ENCODE peak calls at places on chromosomes 7 and 10, in seven cellular contexts. E is transverse colon, U is tibial nerve, N is prostate gland, K is GM12878, D is HepG2, O is adrenal gland. I is an unnamed sample.

GRCh38 chr10:329361-330099 is 194.3 kb downstream of the ZMYND11 start:
- DNase-seq in E (peak), U (peak), N (peak), K (no peak), D (peak), O (peak), I (peak)

GRCh38 chr10:119320981-119321380 is 113.6 kb downstream of the GRK5 start:
- DNase-seq in E (no peak), U (no peak), N (no peak), K (no peak), D (no peak), O (no peak), I (no peak)

GRCh38 chr10:119427263-119427864 is 115.2 kb downstream of the RGS10 start:
- DNase-seq in E (no peak), U (no peak), N (no peak), K (no peak), D (no peak), O (no peak), I (no peak)

GRCh38 chr10:77284797-77285196 is 352.8 kb downstream of the KCNMA1 start:
- DNase-seq in E (no peak), U (no peak), N (no peak), K (no peak), D (no peak), O (no peak), I (no peak)

GRCh38 chr7:9013940-9014339 is 580.5 kb downstream of the NXPH1 start:
- DNase-seq in E (no peak), U (no peak), N (no peak), K (no peak), D (no peak), O (no peak), I (no peak)

GRCh38 chr10:112475565-112476233 is 28.7 kb downstream of the VTI1A start:
- DNase-seq in E (no peak), U (no peak), N (no peak), K (no peak), D (no peak), O (no peak), I (no peak)

GRCh38 chr7:20199015-20199737 is 18.0 kb downstream of the MACC1 start:
- DNase-seq in E (peak), U (peak), N (no peak), K (peak), D (no peak), O (peak), I (peak)

GRCh38 chr10:131972474-131973071 is 9.2 kb downstream of the BNIP3 start:
- DNase-seq in E (peak), U (peak), N (no peak), K (no peak), D (no peak), O (peak), I (no peak)

GRCh38 chr7:139777948-139778841 is at the start of gene HIPK2:
- DNase-seq in E (peak), U (peak), N (peak), K (no peak), D (peak), O (peak), I (peak)

GRCh38 chr10:61565819-61566560 is 96.7 kb upstream of the CABCOCO1 start:
- DNase-seq in E (no peak), U (no peak), N (no peak), K (no peak), D (no peak), O (no peak), I (no peak)

GRCh38 chr10:48572414-48572813 is 32.5 kb downstream of the ARHGAP22 start:
- DNase-seq in E (no peak), U (no peak), N (no peak), K (no peak), D (no peak), O (no peak), I (no peak)

GRCh38 chr7:101172005-101172853 is 6.9 kb upstream of the VGF start:
- DNase-seq in E (no peak), U (no peak), N (no peak), K (no peak), D (no peak), O (no peak), I (no peak)

GRCh38 chr7:133937786-133938185 is 189.4 kb upstream of the LRGUK start:
- DNase-seq in E (no peak), U (no peak), N (no peak), K (no peak), D (no peak), O (no peak), I (no peak)

GRCh38 chr7:151432658-151433521 is 7.1 kb downstream of the CRYGN start:
- DNase-seq in E (no peak), U (no peak), N (no peak), K (peak), D (no peak), O (no peak), I (no peak)

GRCh38 chr10:34378297-34378696 is 436.8 kb downstream of the PARD3 start:
- DNase-seq in E (no peak), U (no peak), N (no peak), K (no peak), D (no peak), O (no peak), I (no peak)

GRCh38 chr7:96833701-96834453 is 124.2 kb upstream of the SEM1 start:
- DNase-seq in E (no peak), U (no peak), N (no peak), K (no peak), D (peak), O (no peak), I (no peak)

GRCh38 chr7:84022009-84022408 is 172.6 kb downstream of the SEMA3A start:
- DNase-seq in E (no peak), U (no peak), N (no peak), K (no peak), D (no peak), O (no peak), I (no peak)

GRCh38 chr7:107924841-107925490 is 34.0 kb downstream of the DLD start:
- DNase-seq in E (no peak), U (no peak), N (no peak), K (peak), D (no peak), O (no peak), I (no peak)

GRCh38 chr10:121927361-121927840 is 430 bp downstream of the ATE1 start:
- DNase-seq in E (peak), U (no peak), N (peak), K (no peak), D (peak), O (peak), I (peak)

GRCh38 chr7:131183611-131184119 is 144.0 kb upstream of the MKLN1 start:
- DNase-seq in E (peak), U (no peak), N (no peak), K (no peak), D (no peak), O (no peak), I (no peak)

GRCh38 chr10:6065845-6066244 is 3.7 kb upstream of the IL2RA start:
- DNase-seq in E (no peak), U (no peak), N (no peak), K (no peak), D (no peak), O (no peak), I (peak)

GRCh38 chr10:99329891-99330674 is 927 bp downstream of the CNNM1 start:
- DNase-seq in E (no peak), U (no peak), N (no peak), K (no peak), D (no peak), O (no peak), I (peak)

GRCh38 chr10:102122450-102122849 is 2.3 kb upstream of the LDB1 start:
- DNase-seq in E (no peak), U (no peak), N (no peak), K (no peak), D (no peak), O (no peak), I (no peak)

GRCh38 chr10:102121739-102122372 is 1.7 kb upstream of the LDB1 start:
- DNase-seq in E (peak), U (no peak), N (no peak), K (no peak), D (no peak), O (no peak), I (no peak)

GRCh38 chr10:102120142-102120986 is at the start of gene LDB1:
- DNase-seq in E (peak), U (peak), N (peak), K (no peak), D (peak), O (peak), I (peak)

GRCh38 chr10:102119417-102120141 is 589 bp downstream of the LDB1 start:
- DNase-seq in E (peak), U (peak), N (peak), K (no peak), D (no peak), O (peak), I (peak)

DNA sequence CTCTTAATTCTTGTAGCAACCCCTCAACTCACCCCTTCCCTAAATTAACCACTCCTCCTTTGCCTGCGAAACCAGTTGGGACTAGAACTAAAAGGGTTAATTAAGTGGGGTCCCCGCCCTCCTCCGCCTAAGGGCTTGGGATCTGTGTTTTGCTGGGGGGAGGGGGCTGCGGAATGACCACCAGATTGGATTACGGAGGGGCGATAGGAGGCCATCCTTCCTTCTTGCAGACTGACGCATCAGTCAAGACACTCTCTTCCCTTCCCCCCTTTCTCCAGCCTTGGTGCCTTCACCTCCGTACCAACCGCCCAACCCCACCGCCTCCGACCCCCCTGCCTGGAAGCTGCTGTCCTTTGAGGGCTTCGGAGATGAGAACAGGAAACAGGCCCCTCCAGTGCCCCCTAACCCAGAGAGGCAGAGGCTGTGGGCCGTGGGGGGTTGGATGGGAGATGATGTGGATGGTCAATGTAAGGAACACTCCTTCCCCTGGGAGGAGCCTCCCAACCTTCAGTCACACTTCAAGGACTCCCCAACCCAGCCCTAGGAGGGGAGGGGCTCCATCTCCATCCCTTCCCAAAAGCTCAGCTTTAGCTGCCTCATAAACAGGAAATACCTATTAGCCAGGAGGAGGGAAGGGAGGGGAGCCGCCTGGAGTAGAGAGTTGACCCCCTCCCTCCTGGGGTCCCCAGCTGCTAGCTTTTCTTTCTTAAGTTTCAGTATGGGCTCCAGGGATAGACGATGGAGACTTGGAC is 995 bp upstream of the LDB1 start:
- DNase-seq in E (peak), U (peak), N (peak), K (no peak), D (no peak), O (peak), I (peak)
- TF ChIP-seq POLR2A in E (peak), U (peak), N (no peak), K (no peak), D (no peak), O (no peak), I (no peak)

GRCh38 chr7:47614450-47614849 is 32.5 kb upstream of the TNS3 start:
- DNase-seq in E (no peak), U (no peak), N (no peak), K (no peak), D (no peak), O (no peak), I (no peak)

GRCh38 chr7:47610506-47611044 is 28.7 kb upstream of the TNS3 start:
- DNase-seq in E (no peak), U (peak), N (no peak), K (no peak), D (peak), O (no peak), I (no peak)

GRCh38 chr7:47609803-47610452 is 28.0 kb upstream of the TNS3 start:
- DNase-seq in E (no peak), U (peak), N (no peak), K (no peak), D (no peak), O (no peak), I (no peak)

GRCh38 chr7:47606176-47606575 is 24.3 kb upstream of the TNS3 start:
- DNase-seq in E (no peak), U (no peak), N (no peak), K (no peak), D (no peak), O (no peak), I (no peak)

DNA sequence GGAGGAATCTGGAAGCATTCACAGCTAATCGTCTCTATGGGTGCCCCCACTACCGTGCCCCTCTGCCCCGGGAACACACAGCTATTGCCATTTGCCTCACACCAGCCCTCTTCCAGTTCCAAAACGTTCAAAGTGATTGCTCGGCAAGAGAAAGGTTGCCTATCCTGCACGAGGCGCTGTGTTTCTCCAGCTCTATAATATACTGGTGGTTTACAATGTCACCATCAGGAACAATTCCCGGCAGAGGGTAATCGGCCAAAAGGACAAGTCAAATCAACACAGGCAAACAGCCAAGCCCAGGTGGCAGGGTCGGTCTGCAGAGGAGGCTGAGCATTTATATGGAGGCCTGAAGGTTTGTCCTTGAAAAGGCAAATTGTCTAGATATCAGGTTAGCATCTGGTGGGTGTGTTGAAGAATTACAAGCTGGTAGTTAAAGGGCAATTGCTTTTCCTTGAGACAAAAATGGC is 29.2 kb upstream of the TNS3 start:
- DNase-seq in E (peak), U (no peak), N (no peak), K (no peak), D (peak), O (no peak), I (peak)
- H3K27ac ChIP-seq in E (peak), U (no peak), N (no peak), K (no peak), D (peak), O (peak), I (peak)

DNA sequence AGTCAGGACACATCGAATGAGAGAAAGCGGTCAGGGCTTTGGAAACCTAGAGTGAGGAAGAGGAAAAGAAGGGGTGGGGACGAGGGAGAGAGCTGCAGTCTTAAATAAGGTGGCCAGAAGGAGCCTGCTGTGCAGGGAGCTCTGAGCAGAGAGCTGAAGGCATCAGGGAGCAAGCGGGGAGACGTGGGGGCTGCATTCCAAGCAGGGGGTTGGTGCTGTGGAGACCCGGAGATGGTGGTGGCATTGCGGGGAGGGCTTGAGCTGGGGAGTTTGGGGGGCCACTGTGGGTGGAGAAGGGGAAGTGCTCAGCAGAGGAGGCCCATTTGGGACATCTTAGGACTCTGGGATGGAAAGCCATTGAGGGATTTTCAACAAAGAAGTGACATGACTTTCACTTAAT is 38.7 kb upstream of the ZNF32 start:
- DNase-seq in E (no peak), U (no peak), N (no peak), K (no peak), D (no peak), O (no peak), I (no peak)
- H3K4me3 ChIP-seq in E (no peak), U (no peak), N (no peak), K (no peak), D (no peak), O (no peak), I (no peak)

GRCh38 chr10:73244866-73245477 is 2.1 kb downstream of the DNAJC9 start:
- DNase-seq in E (no peak), U (no peak), N (no peak), K (no peak), D (no peak), O (no peak), I (no peak)
- TF ChIP-seq POLR2A in E (no peak), U (no peak), N (no peak), K (no peak), D (no peak), O (no peak), I (no peak)

DNA sequence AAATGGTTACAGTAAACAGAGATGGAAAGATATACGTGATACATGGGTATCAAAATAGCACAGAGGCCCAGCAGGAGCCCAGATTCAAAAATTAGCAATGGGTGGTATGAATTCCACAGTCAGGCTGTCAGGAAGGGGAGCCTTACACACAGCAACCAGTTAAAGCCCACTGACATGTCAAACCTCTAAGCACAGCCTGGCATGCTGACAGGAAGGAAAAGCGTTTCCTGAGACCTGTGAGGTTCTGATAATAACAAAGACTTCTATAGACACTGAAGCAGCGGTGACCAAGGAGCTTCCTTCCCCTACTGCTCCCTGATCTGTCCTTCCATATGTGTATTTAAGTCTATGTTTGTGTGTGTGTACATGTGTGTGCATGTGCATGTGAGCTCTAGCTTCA is 89.9 kb downstream of the PHYHIPL start:
- DNase-seq in E (no peak), U (no peak), N (no peak), K (no peak), D (no peak), O (no peak), I (no peak)
- H3K27ac ChIP-seq in E (no peak), U (no peak), N (no peak), K (no peak), D (no peak), O (no peak), I (no peak)

GRCh38 chr10:27621441-27621840 is 117.3 kb downstream of the RAB18 start:
- DNase-seq in E (no peak), U (no peak), N (no peak), K (no peak), D (no peak), O (no peak), I (no peak)
- H3K4me3 ChIP-seq in E (no peak), U (no peak), N (no peak), K (no peak), D (no peak), O (no peak), I (no peak)